ENCODE peak calls at places on chromosomes 7 and 10, in nine cellular contexts. B is hepatocyte, H is foreskin keratinocyte, A is psoas muscle, U is fibroblast of lung, M is GM23338, Z is gastrocnemius medialis, T is breast epithelium, F is left ventricle myocardium inferior. I is an unnamed sample. For H3K4me1, the result is how much of the 10 kb centered on the place peaks cover.

GRCh38 chr7:159118623-159119022 is 26.0 kb downstream of the VIPR2 start:
- DNase-seq in F (no peak), M (no peak), Z (no peak), U (no peak), B (no peak), T (no peak), H (no peak), A (peak), I (peak)

GRCh38 chr10:22740180-22740579 is 25.8 kb upstream of the PIP4K2A start:
- DNase-seq in A (no peak), U (peak), F (no peak), M (no peak), T (no peak), B (no peak), H (no peak), Z (no peak), I (no peak)

GRCh38 chr10:101229275-101230184 is at the start of gene LBX1:
- DNase-seq in Z (no peak), F (no peak), M (peak), H (no peak), B (no peak), U (no peak), A (peak), T (no peak), I (no peak)

GRCh38 chr7:155739538-155740140 is 72.6 kb downstream of the SHH start:
- DNase-seq in F (no peak), M (no peak), T (no peak), H (no peak), U (no peak), A (no peak), Z (no peak), B (no peak), I (peak)

GRCh38 chr7:13953368-13953767 is 36.1 kb downstream of the ETV1 start:
- DNase-seq in B (no peak), H (no peak), M (peak), U (no peak), Z (no peak), F (no peak), T (no peak), A (no peak), I (no peak)

GRCh38 chr10:34495938-34496337 is 319.2 kb downstream of the PARD3 start:
- DNase-seq in T (no peak), H (no peak), U (no peak), Z (no peak), M (no peak), B (no peak), F (no peak), A (peak), I (no peak)

GRCh38 chr7:149716007-149716931 is 57.1 kb downstream of the ZNF467 start:
- DNase-seq in A (no peak), Z (no peak), F (no peak), T (no peak), M (no peak), H (peak), B (no peak), U (peak), I (no peak)

GRCh38 chr7:2090526-2091520 is 141.9 kb downstream of the MAD1L1 start:
- DNase-seq in T (no peak), U (peak), A (no peak), H (peak), M (no peak), B (peak), Z (no peak), F (no peak), I (no peak)

GRCh38 chr7:51141451-51141971 is 175.1 kb downstream of the COBL start:
- DNase-seq in U (peak), B (peak), H (no peak), Z (no peak), F (no peak), A (no peak), M (peak), T (no peak), I (no peak)

DNA sequence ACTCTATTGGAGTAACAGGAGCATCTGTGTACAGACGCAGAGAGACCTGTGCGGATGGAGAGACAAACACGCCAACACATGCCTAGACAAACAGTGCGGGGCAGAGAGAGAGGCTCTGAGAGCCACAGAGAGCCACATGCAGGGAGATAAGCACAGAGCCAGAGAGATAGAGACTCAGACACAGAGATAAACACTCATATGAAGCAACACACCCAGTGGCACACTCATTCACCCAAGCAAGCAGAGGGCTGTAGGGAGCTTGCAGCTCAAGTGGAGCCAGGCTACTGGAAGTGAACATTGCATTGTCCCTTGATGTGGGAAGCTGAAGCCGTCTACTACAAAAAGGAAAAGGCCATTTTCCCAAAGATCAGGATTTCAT is 46.6 kb upstream of the PODXL start:
- DNase-seq in H (no peak), B (no peak), Z (no peak), T (no peak), A (no peak), F (no peak), M (no peak), U (no peak), I (no peak)
- H3K4me1 ChIP-seq in H (under half), B (under half), Z (under half), T (under half), A (under half), F (under half), M (under half), U (under half), I (under half)

GRCh38 chr7:104848386-104848990 is 165.5 kb upstream of the KMT2E start:
- DNase-seq in B (peak), T (no peak), A (no peak), M (peak), H (no peak), Z (no peak), F (no peak), U (peak), I (no peak)
- TF ChIP-seq CTCF in B (peak), T (peak), A (peak), M (peak), H (peak), Z (peak), F (peak), U (peak), I (peak)

GRCh38 chr7:139748936-139749335 is 28.9 kb downstream of the HIPK2 start:
- DNase-seq in T (no peak), Z (no peak), A (no peak), B (no peak), F (no peak), M (no peak), U (no peak), H (no peak), I (no peak)
- H3K4me1 ChIP-seq in T (under half), Z (half or more), A (half or more), B (under half), F (half or more), M (under half), U (under half), H (under half), I (under half)

DNA sequence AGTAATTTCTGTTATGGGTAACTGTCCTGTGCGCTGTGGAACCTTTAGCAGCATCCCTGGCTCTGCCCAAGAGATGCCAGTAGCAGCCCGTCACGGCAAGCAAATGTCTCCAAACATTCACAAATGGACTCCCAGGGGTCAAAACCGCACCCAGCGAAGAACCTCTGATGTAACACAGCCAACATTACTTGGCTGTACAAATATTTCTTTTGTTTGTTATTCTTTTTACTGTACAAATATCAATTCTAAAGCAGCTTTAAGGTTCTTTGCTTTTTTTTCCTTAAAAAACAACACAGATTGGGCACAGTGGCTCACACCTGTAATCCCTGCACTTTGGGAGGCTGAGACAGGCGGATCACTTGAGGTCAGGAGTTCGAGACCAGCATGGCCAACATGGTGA is 182.5 kb downstream of the KMT2E start:
- DNase-seq in A (peak), F (no peak), Z (no peak), T (no peak), U (peak), H (no peak), M (no peak), B (no peak), I (no peak)
- TF ChIP-seq CTCF in A (no peak), F (no peak), Z (no peak), T (no peak), U (no peak), H (no peak), M (no peak), B (no peak), I (no peak)

DNA sequence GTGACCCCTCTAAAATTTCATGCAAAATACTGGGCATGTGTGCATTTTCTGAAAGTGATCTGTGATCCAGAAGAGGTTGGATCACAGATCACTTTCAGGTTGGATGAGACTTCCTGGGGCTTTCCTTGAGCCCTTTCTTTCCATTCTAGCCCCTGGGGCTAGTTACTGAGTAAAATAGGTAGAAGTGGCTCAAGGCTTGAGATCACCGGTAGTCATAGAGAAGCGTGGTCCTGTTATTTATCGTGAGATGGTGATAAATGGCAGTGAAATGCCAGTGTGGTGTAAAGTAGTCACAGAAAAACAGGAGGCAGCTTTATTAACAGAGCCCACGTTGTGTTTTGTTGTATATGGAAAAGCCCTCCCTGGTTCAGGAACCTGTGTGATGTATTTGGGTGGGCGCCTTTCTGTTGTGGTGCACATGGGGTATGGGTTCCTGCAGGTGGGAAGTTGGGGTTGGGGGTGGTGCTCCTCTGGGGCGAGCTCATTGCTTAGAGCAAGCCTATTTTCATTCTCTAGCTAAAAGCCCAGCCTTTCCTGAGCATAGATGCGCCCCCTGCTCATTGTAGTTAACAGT is 34.0 kb upstream of the SH2D4B start:
- DNase-seq in T (no peak), F (no peak), Z (no peak), M (peak), B (no peak), U (no peak), A (no peak), H (no peak), I (no peak)
- H3K4me1 ChIP-seq in T (under half), F (half or more), Z (half or more), M (under half), B (half or more), U (under half), A (under half), H (half or more), I (under half)

GRCh38 chr10:52752261-52752660 is 20.3 kb downstream of the MBL2 start:
- DNase-seq in B (no peak), A (no peak), M (no peak), F (no peak), H (no peak), T (no peak), U (no peak), Z (no peak), I (no peak)
- TF ChIP-seq CTCF in B (no peak), A (no peak), M (no peak), F (no peak), H (no peak), T (no peak), U (no peak), Z (no peak), I (no peak)

DNA sequence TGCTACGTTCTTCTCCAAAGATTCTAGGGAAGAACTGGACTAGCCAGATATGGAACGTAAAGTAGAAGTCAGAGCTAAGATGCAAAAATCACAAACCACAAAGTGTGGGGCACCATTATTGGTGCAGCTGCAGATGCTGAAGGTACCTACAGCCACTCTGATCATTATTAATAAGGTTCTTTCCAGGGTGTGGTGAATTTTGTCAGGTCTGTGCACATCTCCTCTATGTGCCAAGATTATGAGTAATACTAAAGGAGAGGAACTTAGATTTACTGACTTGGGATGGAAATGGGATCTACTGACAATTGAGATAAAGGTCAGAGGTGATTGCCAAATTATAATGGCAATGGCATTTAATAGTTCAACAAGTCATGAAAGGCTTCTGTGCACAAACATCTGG is 148.1 kb downstream of the RAPGEF5 start:
- DNase-seq in T (no peak), Z (no peak), F (no peak), U (no peak), M (no peak), H (peak), A (no peak), B (no peak), I (no peak)
- H3K4me1 ChIP-seq in T (under half), Z (under half), F (half or more), U (under half), M (under half), H (under half), A (under half), B (under half), I (under half)

I was measured in kidney.